ENCODE peak calls at places on chromosomes 11 and 22, in eight cellular contexts. X, L, W, D, F, G, J and I are unnamed samples.

GRCh38 chr22:19629331-19629719 is 85.0 kb upstream of the SEPTIN5 start:
- DNase-seq in X (no peak), L (no peak), W (no peak), D (no peak), F (no peak), G (no peak), J (no peak), I (no peak)

GRCh38 chr11:129458756-129459535 is 83.3 kb downstream of the BARX2 start:
- DNase-seq in X (peak), L (no peak), W (no peak), D (no peak), F (no peak), G (no peak), J (no peak), I (no peak)

GRCh38 chr22:38107692-38108515 is 2.6 kb downstream of the BAIAP2L2 start:
- DNase-seq in X (no peak), L (no peak), W (no peak), D (no peak), F (no peak), G (no peak), J (no peak), I (no peak)

GRCh38 chr11:133082453-133082781 is 449.9 kb downstream of the OPCML start:
- DNase-seq in X (no peak), L (no peak), W (no peak), D (no peak), F (peak), G (peak), J (no peak), I (no peak)

GRCh38 chr22:17250380-17251129 is 31.3 kb upstream of the ADA2 start:
- DNase-seq in X (no peak), L (no peak), W (no peak), D (no peak), F (no peak), G (no peak), J (no peak), I (no peak)

GRCh38 chr22:44316393-44317162 is 3.8 kb upstream of the SHISAL1 start:
- DNase-seq in X (no peak), L (no peak), W (no peak), D (no peak), F (no peak), G (no peak), J (no peak), I (no peak)

GRCh38 chr11:27217948-27218410 is 145.0 kb downstream of the CCDC34 start:
- DNase-seq in X (no peak), L (no peak), W (no peak), D (no peak), F (no peak), G (peak), J (no peak), I (no peak)

GRCh38 chr22:48943567-48944432 is 883.9 kb downstream of the BRD1 start:
- DNase-seq in X (peak), L (no peak), W (no peak), D (no peak), F (peak), G (no peak), J (no peak), I (no peak)